ENCODE peak calls at places on chromosomes 12 and 14, in seven cellular contexts. B is HFF-Myc, H is fibroblast of pulmonary artery, Z is suprapubic skin, C is BJ, E is GM12865, R is SK-N-SH. J is an unnamed sample.

GRCh38 chr14:94161087-94161486 is 13.0 kb upstream of the PPP4R4 start:
- DNase-seq in B (no peak), R (no peak), Z (no peak), C (no peak), E (no peak), H (no peak), J (no peak)

GRCh38 chr14:81269100-81269978 is 48.6 kb upstream of the GTF2A1 start:
- DNase-seq in R (peak; percentile 74), B (peak; percentile 45), E (peak; percentile 57), Z (no peak), H (peak; percentile 77), C (peak; percentile 12), J (peak; percentile 63)

GRCh38 chr14:73149753-73150152 is 13.4 kb downstream of the PSEN1 start:
- DNase-seq in C (no peak), H (no peak), Z (no peak), B (no peak), E (no peak), R (no peak), J (no peak)

GRCh38 chr12:53097564-53098353 is at the start of gene IGFBP6:
- DNase-seq in B (no peak), R (peak; percentile 91), H (peak; percentile 24), E (peak; percentile 53), C (no peak), Z (peak; percentile 84), J (peak; percentile 88)

GRCh38 chr12:102765736-102766135 is 151.3 kb downstream of the PAH start:
- DNase-seq in C (no peak), B (no peak), Z (no peak), E (no peak), H (no peak), R (no peak), J (no peak)

GRCh38 chr14:50001146-50001998 is 108.5 kb downstream of the ARF6 start:
- DNase-seq in E (peak; percentile 82), R (no peak), H (peak; percentile 70), Z (no peak), C (peak; percentile 68), B (peak; percentile 69), J (peak; percentile 82)

GRCh38 chr12:121795029-121795977 is 1.8 kb upstream of the RHOF start:
- DNase-seq in C (no peak), B (no peak), H (peak; percentile 89), E (peak; percentile 91), Z (peak; percentile 94), R (peak; percentile 86), J (peak; percentile 99)

GRCh38 chr14:62117010-62117717 is 354.9 kb downstream of the SNAPC1 start:
- DNase-seq in H (peak; percentile 60), Z (peak; percentile 79), R (peak; percentile 91), B (peak; percentile 5), E (peak; percentile 73), C (no peak), J (peak; percentile 98)

GRCh38 chr12:3227076-3227975 is 150.1 kb downstream of the TSPAN9 start:
- DNase-seq in E (no peak), Z (no peak), R (no peak), C (no peak), B (no peak), H (no peak), J (peak; percentile 83)

GRCh38 chr12:42643881-42644579 is 54.5 kb upstream of the PRICKLE1 start:
- DNase-seq in E (no peak), H (no peak), B (no peak), C (peak; percentile 1), Z (no peak), R (peak; percentile 35), J (no peak)

GRCh38 chr12:56366948-56367347 is 4.3 kb upstream of the APOF start:
- DNase-seq in B (no peak), C (no peak), E (no peak), R (no peak), Z (no peak), H (no peak), J (no peak)

GRCh38 chr12:40015360-40015759 is 90.5 kb downstream of the SLC2A13 start:
- DNase-seq in H (no peak), C (no peak), E (no peak), R (no peak), Z (no peak), B (no peak), J (no peak)

GRCh38 chr14:61401461-61401860 is 80.1 kb downstream of the PRKCH start:
- DNase-seq in Z (no peak), R (no peak), C (no peak), H (no peak), E (no peak), B (no peak), J (no peak)

GRCh38 chr12:105939181-105939721 is 199.5 kb downstream of the NUAK1 start:
- DNase-seq in B (no peak), Z (no peak), H (no peak), E (no peak), C (no peak), R (no peak), J (no peak)

GRCh38 chr12:88432536-88433462 is 147.5 kb downstream of the KITLG start:
- DNase-seq in E (no peak), R (no peak), B (no peak), Z (no peak), H (peak; percentile 67), C (no peak), J (no peak)

GRCh38 chr12:6780573-6780972 is 8.3 kb downstream of the LAG3 start:
- DNase-seq in Z (no peak), C (no peak), B (no peak), E (no peak), R (no peak), H (no peak), J (peak; percentile 35)

GRCh38 chr12:56164345-56164729 is 6.2 kb downstream of the MYL6 start:
- DNase-seq in R (no peak), C (no peak), H (no peak), E (no peak), Z (no peak), B (no peak), J (no peak)

GRCh38 chr12:131425468-131425867 is 285.4 kb upstream of the SFSWAP start:
- DNase-seq in C (no peak), H (no peak), E (no peak), Z (no peak), R (no peak), B (no peak), J (no peak)

GRCh38 chr12:59579616-59580015 is 16.2 kb upstream of the SLC16A7 start:
- DNase-seq in C (no peak), Z (no peak), B (no peak), H (no peak), R (no peak), E (no peak), J (no peak)

GRCh38 chr14:73245401-73246325 is 8.4 kb downstream of the PAPLN start:
- DNase-seq in H (peak; percentile 51), Z (no peak), C (no peak), R (peak; percentile 16), E (peak; percentile 86), B (no peak), J (peak; percentile 84)

GRCh38 chr14:61832783-61833182 is 70.6 kb downstream of the SNAPC1 start:
- DNase-seq in R (no peak), H (no peak), C (no peak), Z (no peak), B (no peak), E (no peak), J (no peak)

GRCh38 chr14:45359766-45360165 is 106.8 kb upstream of the MIS18BP1 start:
- DNase-seq in H (no peak), B (no peak), C (no peak), R (no peak), Z (no peak), E (no peak), J (no peak)

GRCh38 chr14:95314609-95315008 is 5.1 kb downstream of the CLMN start:
- DNase-seq in H (no peak), R (peak; percentile 27), C (no peak), B (no peak), E (peak; percentile 77), Z (no peak), J (no peak)

GRCh38 chr14:61574514-61574807 is 120.9 kb upstream of the HIF1A start:
- DNase-seq in E (no peak), R (no peak), B (no peak), H (no peak), Z (no peak), C (no peak), J (no peak)

GRCh38 chr12:75099215-75099614 is 110.4 kb downstream of the KCNC2 start:
- DNase-seq in Z (no peak), B (no peak), E (no peak), R (no peak), H (no peak), C (no peak), J (no peak)

GRCh38 chr12:106580671-106581508 is 1.9 kb upstream of the RFX4 start:
- DNase-seq in E (no peak), B (no peak), C (no peak), Z (no peak), R (peak; percentile 25), H (no peak), J (peak; percentile 62)

GRCh38 chr12:117047810-117048584 is 51.2 kb downstream of the TESC start:
- DNase-seq in H (peak; percentile 18), R (no peak), B (no peak), C (no peak), E (no peak), Z (no peak), J (peak; percentile 74)

DNA sequence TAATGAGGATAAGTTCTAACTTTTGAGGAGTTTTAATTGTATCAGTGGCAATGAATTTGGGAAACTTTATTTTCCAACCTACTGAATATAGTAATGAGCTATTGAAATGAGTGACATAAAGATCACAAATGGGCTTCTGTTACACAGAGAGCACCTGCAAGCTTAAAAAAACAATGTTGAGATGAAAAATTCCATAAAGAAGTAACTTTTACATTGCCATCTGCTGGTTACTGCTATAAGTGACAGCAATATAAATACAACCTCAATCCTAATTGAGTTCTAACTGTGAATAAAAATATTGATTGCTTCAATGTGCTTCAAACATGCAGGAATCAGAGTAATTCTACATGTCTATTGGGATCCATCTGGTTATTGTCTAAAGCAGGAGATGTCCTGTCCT is 14.2 kb downstream of the WIF1 start:
- DNase-seq in Z (no peak), R (no peak), H (peak; percentile 17), E (no peak), C (no peak), B (no peak), J (no peak)
- TF ChIP-seq CTCF in Z (no peak), R (peak; percentile 57), H (peak; percentile 46), E (peak; percentile 23), C (peak; percentile 33), B (no peak), J (peak; percentile 65)

GRCh38 chr14:55843718-55844403 is 263.9 kb downstream of the KTN1 start:
- DNase-seq in Z (no peak), E (no peak), B (no peak), R (no peak), C (no peak), H (peak; percentile 33), J (no peak)
- TF ChIP-seq CTCF in Z (no peak), E (no peak), B (no peak), R (peak; percentile 44), C (peak; percentile 2), H (peak; percentile 33), J (peak; percentile 55)

GRCh38 chr12:26937863-26938659 is at the start of the genes FGFR1OP2 and INTS13:
- DNase-seq in B (peak; percentile 97), Z (peak; percentile 98), E (peak; percentile 98), H (peak; percentile 99), C (peak; percentile 88), R (peak; percentile 94), J (peak; percentile 100)
- TF ChIP-seq CTCF in B (no peak), Z (no peak), E (no peak), H (no peak), C (no peak), R (no peak), J (no peak)

DNA sequence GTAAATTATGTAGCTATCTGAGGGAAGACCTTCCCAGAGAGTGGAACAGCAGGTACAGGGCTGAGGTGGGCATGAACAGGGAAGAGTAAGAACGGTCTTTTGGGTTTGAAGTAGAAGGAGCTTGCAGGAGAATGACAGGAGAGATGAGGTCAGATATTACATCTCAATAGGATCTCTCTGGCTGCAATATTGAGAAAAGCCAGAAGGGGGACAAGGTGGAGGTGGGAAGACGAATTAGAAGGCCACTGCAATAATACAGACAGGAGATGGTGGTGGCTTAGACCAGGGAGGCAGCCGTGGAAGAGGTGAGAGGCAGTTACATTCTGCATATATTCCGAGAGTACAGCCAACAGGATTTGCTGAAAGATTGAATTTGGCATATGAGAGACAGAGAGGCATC is 310.2 kb downstream of the APAF1 start:
- DNase-seq in C (no peak), R (peak; percentile 18), E (peak; percentile 44), H (peak; percentile 5), B (no peak), Z (no peak), J (peak; percentile 88)
- TF ChIP-seq CTCF in C (peak; percentile 11), R (peak; percentile 47), E (peak; percentile 53), H (peak; percentile 21), B (peak; percentile 9), Z (no peak), J (peak; percentile 79)

J was measured in endodermal cell.